ENCODE peak calls at places on chromosomes 4 and X, in four cellular contexts. R, I, S and X are unnamed samples.

GRCh38 chr4:91502365-91502764 is 801.4 kb upstream of the GRID2 start:
- DNase-seq in S (no peak), I (no peak), R (no peak), X (no peak)

GRCh38 chr4:7878323-7878722 is 61.3 kb downstream of the AFAP1 start:
- DNase-seq in I (no peak), R (no peak), S (no peak), X (no peak)

GRCh38 chrX:55057691-55058249 is 17.1 kb upstream of the PAGE2B start:
- DNase-seq in I (peak; percentile 12), S (no peak), R (peak; percentile 57), X (no peak)

GRCh38 chr4:156290811-156291210 is 337.1 kb upstream of the CTSO start:
- DNase-seq in R (no peak), I (peak; percentile 11), S (peak; percentile 26), X (no peak)

GRCh38 chr4:48360285-48360965 is 19.1 kb downstream of the SLAIN2 start:
- DNase-seq in I (peak; percentile 71), S (peak; percentile 66), R (peak; percentile 85), X (peak; percentile 4)

GRCh38 chr4:6270691-6271121 is 1.1 kb downstream of the WFS1 start:
- DNase-seq in R (no peak), S (no peak), I (peak; percentile 18), X (no peak)

GRCh38 chrX:47285762-47286320 is 53.0 kb downstream of the USP11 start:
- DNase-seq in S (no peak), I (no peak), R (no peak), X (no peak)

GRCh38 chr4:7034262-7035081 is 8.7 kb upstream of the TADA2B start:
- DNase-seq in R (peak; percentile 58), S (no peak), I (no peak), X (peak; percentile 11)

GRCh38 chr4:71187399-71188196 is 151.2 kb upstream of the SLC4A4 start:
- DNase-seq in S (no peak), I (no peak), R (no peak), X (peak; percentile 80)

GRCh38 chrX:49039598-49040375 is 3.4 kb downstream of the TFE3 start:
- DNase-seq in R (peak; percentile 81), I (peak; percentile 91), S (peak; percentile 76), X (peak; percentile 89)

GRCh38 chr4:61740950-61741638 is 541.0 kb downstream of the ADGRL3 start:
- DNase-seq in I (no peak), S (no peak), R (no peak), X (no peak)

GRCh38 chr4:117324851-117325491 is 239.6 kb upstream of the TRAM1L1 start:
- DNase-seq in I (peak; percentile 30), S (peak; percentile 32), R (peak; percentile 87), X (no peak)

GRCh38 chr4:95027906-95028618 is 270.3 kb downstream of the BMPR1B start:
- DNase-seq in S (no peak), I (no peak), R (no peak), X (no peak)

GRCh38 chr4:13528823-13529129 is 15.5 kb downstream of the NKX3-2 start:
- DNase-seq in R (no peak), S (no peak), I (no peak), X (no peak)

GRCh38 chr4:179536694-179537093 is 2094.5 kb upstream of the AGA start:
- DNase-seq in S (no peak), I (no peak), R (no peak), X (no peak)

GRCh38 chrX:35665311-35665710 is 132.8 kb upstream of the MAGEB16 start:
- DNase-seq in S (no peak), I (no peak), R (no peak), X (no peak)

GRCh38 chr4:185112104-185112503 is 31.0 kb upstream of the SLC25A4 start:
- DNase-seq in S (peak; percentile 46), R (peak; percentile 93), I (peak; percentile 94), X (peak; percentile 76)

GRCh38 chrX:50068293-50068568 is 132.6 kb downstream of the AKAP4 start:
- DNase-seq in I (no peak), S (no peak), R (peak; percentile 16), X (no peak)

GRCh38 chr4:153326513-153326912 is 18.0 kb upstream of the MND1 start:
- DNase-seq in S (no peak), I (no peak), R (peak; percentile 29), X (peak; percentile 74)

GRCh38 chr4:164977243-164978164 is at the start of gene TRIM61:
- DNase-seq in R (peak; percentile 34), I (no peak), S (no peak), X (peak; percentile 61)

GRCh38 chr4:168203233-168203911 is 111.0 kb downstream of the ANXA10 start:
- DNase-seq in I (no peak), R (no peak), S (no peak), X (no peak)

GRCh38 chr4:142405021-142405991 is 440.8 kb downstream of the INPP4B start:
- DNase-seq in S (peak; percentile 77), I (peak; percentile 81), R (peak; percentile 63), X (peak; percentile 40)

GRCh38 chr4:89161841-89162240 is 50.5 kb downstream of the TIGD2 start:
- DNase-seq in R (no peak), I (peak; percentile 21), S (peak; percentile 13), X (no peak)

GRCh38 chr4:27407616-27408015 is 547.0 kb downstream of the STIM2 start:
- DNase-seq in I (no peak), S (no peak), R (no peak), X (no peak)

GRCh38 chrX:41478397-41478911 is 31.3 kb downstream of the NYX start:
- DNase-seq in S (no peak), I (no peak), R (no peak), X (no peak)

GRCh38 chrX:21738145-21738949 is 19.6 kb downstream of the SMPX start:
- DNase-seq in R (no peak), I (no peak), S (no peak), X (no peak)